ENCODE peak calls at places on chromosomes 16 and 17, in nine cellular contexts. I is GM12878, F is stomach, P is transverse colon, W is body of pancreas, R is ovary, X is IMR-90, M is prostate gland, J is adrenal gland. Y is an unnamed sample. For H3K36me3, the result is how much of the 10 kb centered on the place peaks cover.

GRCh38 chr16:15055141-15056053 is 477 bp downstream of the NTAN1 start:
- DNase-seq in I (no peak), M (no peak), R (peak), P (peak), X (peak), F (no peak), W (peak), J (peak), Y (no peak)

GRCh38 chr17:16929281-16929680 is 42.6 kb downstream of the TNFRSF13B start:
- DNase-seq in J (no peak), F (no peak), M (no peak), P (no peak), W (no peak), X (no peak), R (no peak), I (no peak), Y (no peak)

GRCh38 chr16:57622361-57623250 is 5.8 kb upstream of the ADGRG1 start:
- DNase-seq in M (no peak), I (no peak), R (no peak), J (peak), P (no peak), X (no peak), F (no peak), W (peak), Y (no peak)

GRCh38 chr17:16352838-16353701 is at the start of gene CENPV:
- DNase-seq in R (peak), X (peak), J (peak), P (peak), I (no peak), M (peak), W (peak), F (peak), Y (no peak)

GRCh38 chr16:17335826-17336492 is 134.8 kb downstream of the XYLT1 start:
- DNase-seq in R (no peak), W (no peak), X (peak), M (peak), F (no peak), I (no peak), P (no peak), J (no peak), Y (no peak)

GRCh38 chr17:77602062-77602746 is 356.3 kb upstream of the TNRC6C start:
- DNase-seq in R (no peak), J (peak), P (peak), F (peak), X (peak), M (peak), I (no peak), W (peak), Y (peak)

GRCh38 chr16:74019608-74020007 is 277.0 kb upstream of the PSMD7 start:
- DNase-seq in J (no peak), M (no peak), I (no peak), F (no peak), R (no peak), W (no peak), P (no peak), X (no peak), Y (no peak)

GRCh38 chr16:78727536-78727935 is 628.1 kb downstream of the WWOX start:
- DNase-seq in I (no peak), P (no peak), W (no peak), J (no peak), F (no peak), R (no peak), M (no peak), X (no peak), Y (no peak)

GRCh38 chr16:73268311-73268997 is 220.5 kb upstream of the ZFHX3 start:
- DNase-seq in I (no peak), F (no peak), X (peak), M (no peak), W (no peak), P (no peak), R (no peak), J (no peak), Y (no peak)

GRCh38 chr16:11774065-11774626 is 22.9 kb downstream of the ZC3H7A start:
- DNase-seq in W (no peak), J (no peak), M (no peak), R (no peak), X (no peak), I (no peak), P (no peak), F (no peak), Y (no peak)

GRCh38 chr17:45050680-45051059 is 762 bp downstream of the DCAKD start:
- DNase-seq in W (no peak), P (peak), M (no peak), X (peak), J (no peak), I (no peak), F (no peak), R (no peak), Y (no peak)

GRCh38 chr17:48462946-48463345 is 32.9 kb upstream of the SKAP1 start:
- DNase-seq in X (no peak), M (no peak), J (no peak), W (peak), P (no peak), I (no peak), R (no peak), F (no peak), Y (no peak)

GRCh38 chr16:719815-720506 is 985 bp upstream of the ANTKMT start:
- DNase-seq in M (no peak), J (no peak), I (no peak), P (peak), F (no peak), R (no peak), W (no peak), X (no peak), Y (no peak)

GRCh38 chr17:39487946-39488345 is 26.7 kb downstream of the CDK12 start:
- DNase-seq in I (no peak), R (no peak), M (no peak), F (no peak), X (peak), W (no peak), J (no peak), P (no peak), Y (no peak)

GRCh38 chr16:85780281-85780680 is 19.1 kb downstream of the EMC8 start:
- DNase-seq in P (no peak), W (no peak), M (no peak), R (no peak), I (no peak), X (no peak), F (no peak), J (no peak), Y (no peak)

GRCh38 chr17:67076290-67076689 is 31.9 kb downstream of the CACNG1 start:
- DNase-seq in P (no peak), J (no peak), R (no peak), X (no peak), M (no peak), I (no peak), W (peak), F (no peak), Y (no peak)

GRCh38 chr16:56894331-56894917 is 29.4 kb downstream of the SLC12A3 start:
- DNase-seq in I (no peak), P (no peak), J (no peak), X (no peak), M (no peak), R (no peak), W (no peak), F (no peak), Y (no peak)

GRCh38 chr17:21291862-21292261 is 7.4 kb downstream of the MAP2K3 start:
- DNase-seq in W (no peak), F (no peak), J (no peak), I (no peak), P (no peak), M (no peak), X (no peak), R (no peak), Y (no peak)

GRCh38 chr16:74304164-74304834 is 7.7 kb downstream of the PSMD7 start:
- DNase-seq in P (no peak), R (no peak), M (no peak), J (no peak), F (no peak), X (no peak), W (no peak), I (no peak), Y (no peak)

GRCh38 chr17:7631398-7632380 is 1.8 kb downstream of the SHBG start:
- DNase-seq in I (no peak), W (no peak), X (no peak), F (no peak), J (no peak), R (no peak), P (no peak), M (no peak), Y (no peak)

GRCh38 chr16:27748868-27749546 is 199.1 kb downstream of the KATNIP start:
- DNase-seq in M (peak), W (no peak), R (peak), F (no peak), P (peak), J (peak), X (peak), I (peak), Y (no peak)

GRCh38 chr16:51151435-51151950 is 423 bp upstream of the SALL1 start:
- DNase-seq in F (peak), P (peak), I (no peak), R (peak), W (peak), J (no peak), X (peak), M (no peak), Y (no peak)

GRCh38 chr17:12545877-12546513 is 119.7 kb upstream of the MYOCD start:
- DNase-seq in J (peak), M (no peak), P (peak), I (no peak), W (peak), X (peak), F (no peak), R (peak), Y (peak)

GRCh38 chr17:40068129-40068581 is 5.4 kb downstream of the THRA start:
- DNase-seq in F (no peak), P (no peak), J (peak), W (no peak), I (no peak), M (no peak), X (no peak), R (peak), Y (peak)

GRCh38 chr16:57039148-57039812 is 49.9 kb downstream of the NLRC5 start:
- DNase-seq in W (no peak), P (peak), R (no peak), J (no peak), I (peak), X (peak), F (no peak), M (no peak), Y (no peak)

GRCh38 chr17:57385975-57386374 is 129.7 kb downstream of the MSI2 start:
- DNase-seq in M (no peak), J (no peak), P (no peak), I (no peak), W (no peak), F (no peak), R (no peak), X (no peak), Y (no peak)

GRCh38 chr17:57388326-57388725 is 132.0 kb downstream of the MSI2 start:
- DNase-seq in I (no peak), W (no peak), J (no peak), F (no peak), X (no peak), M (no peak), P (no peak), R (no peak), Y (no peak)

GRCh38 chr17:57387575-57387974 is 131.3 kb downstream of the MSI2 start:
- DNase-seq in F (no peak), M (no peak), X (no peak), P (no peak), W (no peak), R (no peak), J (no peak), I (no peak), Y (no peak)

GRCh38 chr17:57380055-57380356 is 123.7 kb downstream of the MSI2 start:
- DNase-seq in J (no peak), F (no peak), P (no peak), M (no peak), I (no peak), W (no peak), R (no peak), X (no peak), Y (no peak)

DNA sequence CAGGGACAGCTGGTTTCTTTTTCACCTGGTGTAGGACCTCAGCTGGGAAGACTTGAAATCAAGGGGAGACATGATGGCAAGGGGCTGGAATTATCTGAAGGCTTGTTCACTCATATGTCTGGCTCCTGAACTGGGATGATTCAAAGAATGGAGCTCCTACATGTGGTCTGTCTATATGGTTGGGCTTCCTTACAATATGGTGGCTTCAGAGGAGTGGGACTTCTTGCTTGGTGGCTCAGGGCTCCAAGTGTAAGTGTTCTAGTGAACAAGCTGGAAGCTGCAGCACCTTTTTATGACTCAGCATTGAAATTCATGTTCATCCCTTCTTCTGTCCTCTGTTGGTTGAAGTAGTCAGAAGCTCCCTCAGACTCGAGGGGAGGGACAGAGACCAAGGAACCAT is 127.9 kb downstream of the MSI2 start:
- DNase-seq in F (no peak), R (no peak), W (no peak), X (no peak), M (no peak), P (no peak), J (no peak), I (no peak), Y (no peak)
- H3K36me3 ChIP-seq in F (under half), R (under half), W (under half), X (under half), M (under half), P (under half), J (under half), I (under half), Y (under half)

DNA sequence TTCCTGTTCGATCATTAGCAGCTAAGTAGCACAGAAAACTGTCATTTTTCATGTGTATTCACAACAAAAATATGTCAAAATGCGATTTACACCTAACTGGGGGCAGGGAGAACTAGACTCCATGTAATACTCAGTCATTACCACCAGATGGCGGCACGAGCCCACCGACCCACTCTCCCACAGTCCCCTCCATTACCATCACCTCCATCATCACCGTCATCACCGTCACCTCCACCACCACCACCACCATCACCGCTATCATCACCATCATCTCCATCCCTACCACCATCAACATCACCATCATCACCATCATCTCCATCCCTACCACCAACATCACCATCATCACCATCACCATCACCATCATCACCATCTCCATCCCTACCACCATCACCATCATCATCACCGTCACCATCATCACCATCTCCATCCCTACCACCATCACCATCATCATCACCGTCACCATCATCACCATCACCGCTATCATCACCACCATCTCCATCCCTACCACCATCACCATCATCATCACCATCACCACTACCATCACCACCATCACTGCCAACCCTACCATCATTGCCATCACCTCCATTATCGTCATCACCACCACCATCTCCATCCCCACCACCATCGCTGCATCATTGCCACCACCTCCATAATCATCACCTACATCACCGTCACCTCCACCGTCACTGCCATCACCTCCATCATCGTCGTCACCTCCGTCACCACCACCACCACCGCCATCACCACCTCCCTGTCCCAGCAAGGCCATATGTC is 14.4 kb downstream of the NDUFAF8 start:
- DNase-seq in F (peak), P (peak), R (peak), W (peak), J (no peak), I (no peak), X (peak), M (peak), Y (no peak)
- TF ChIP-seq POLR2A in F (no peak), P (no peak), R (peak), W (no peak), J (no peak), I (no peak), X (peak), M (no peak), Y (no peak)

GRCh38 chr16:64983226-64983625 is 138.6 kb downstream of the CDH11 start:
- DNase-seq in M (no peak), P (no peak), W (no peak), I (no peak), X (no peak), F (no peak), J (no peak), R (no peak), Y (no peak)

GRCh38 chr16:64982581-64982980 is 139.3 kb downstream of the CDH11 start:
- DNase-seq in J (no peak), I (no peak), W (no peak), M (no peak), P (no peak), X (peak), R (no peak), F (no peak), Y (no peak)

GRCh38 chr16:64989050-64989449 is 132.8 kb downstream of the CDH11 start:
- DNase-seq in P (no peak), I (no peak), M (no peak), R (no peak), J (no peak), X (no peak), W (no peak), F (no peak), Y (no peak)

GRCh38 chr16:64981568-64982281 is 140.1 kb downstream of the CDH11 start:
- DNase-seq in I (no peak), J (no peak), R (no peak), X (no peak), M (no peak), F (no peak), P (no peak), W (no peak), Y (no peak)

GRCh38 chr16:64983983-64984382 is 137.9 kb downstream of the CDH11 start:
- DNase-seq in M (no peak), R (peak), X (peak), W (peak), P (no peak), F (no peak), J (peak), I (no peak), Y (no peak)
- H3K36me3 ChIP-seq in M (under half), R (under half), X (half or more), W (under half), P (under half), F (under half), J (under half), I (under half), Y (under half)

DNA sequence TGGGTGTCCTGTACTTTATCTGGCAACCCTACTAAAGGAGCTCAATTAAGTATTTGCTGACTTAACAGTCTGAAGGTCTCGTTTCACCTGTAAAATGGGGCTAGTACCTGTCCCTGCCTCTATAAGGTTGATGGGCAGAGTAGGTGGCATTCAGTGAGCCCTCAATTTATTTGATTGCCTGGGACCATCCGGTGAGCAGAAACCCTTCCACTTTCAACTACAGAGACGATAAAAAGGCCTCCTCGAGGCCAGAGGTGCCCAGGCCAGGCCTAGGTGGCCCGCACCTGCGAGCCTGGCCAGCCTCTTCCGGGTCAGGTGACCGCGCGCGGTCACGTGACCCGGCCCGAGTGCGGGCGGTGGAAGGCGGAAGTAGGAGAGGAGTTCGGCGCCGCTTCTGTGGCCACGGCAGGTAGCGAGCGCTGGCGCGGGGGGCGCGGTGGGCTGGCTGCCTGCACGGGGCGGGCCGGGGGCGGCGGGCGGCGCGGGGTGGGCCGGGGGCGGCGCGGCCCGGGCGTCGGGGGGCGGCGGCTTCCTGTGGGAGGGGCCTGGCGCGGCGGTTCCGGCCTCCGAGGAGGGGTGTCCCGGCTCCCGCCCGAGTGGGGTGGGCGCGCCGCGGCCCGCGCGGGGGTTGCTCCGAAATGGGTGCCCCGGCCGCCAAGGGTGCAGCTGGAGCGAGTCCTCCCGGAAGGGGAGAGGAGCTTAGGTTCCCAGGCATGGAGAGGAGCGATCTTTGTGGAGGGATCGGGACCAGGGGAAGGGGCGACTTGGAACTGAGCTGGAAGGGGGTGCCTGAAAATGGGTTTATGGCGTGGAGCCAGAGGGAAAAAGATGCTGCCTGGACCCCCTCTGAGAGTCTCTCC is at the start of gene WWP2:
- DNase-seq in X (peak), M (peak), W (peak), I (peak), R (peak), F (peak), P (peak), J (peak), Y (peak)
- TF ChIP-seq POLR2A in X (no peak), M (peak), W (peak), I (peak), R (peak), F (no peak), P (peak), J (no peak), Y (peak)

Y was measured in tibial nerve.